ENCODE peak calls at places on chromosomes 6 and 20, in five cellular contexts. One of them, this sample, is unnamed.

GRCh38 chr6:159815410-159815809 is 15.3 kb downstream of the PNLDC1 start:
- DNase-seq in hippocampal formation: no peak
- DNase-seq in amygdala: no peak
- DNase-seq in psoas muscle: no peak
- DNase-seq in 8988T: no peak
- DNase-seq in this sample: no peak

GRCh38 chr6:56840467-56841371 is 114.2 kb upstream of the BEND6 start:
- DNase-seq in amygdala: no peak
- DNase-seq in psoas muscle: no peak
- DNase-seq in 8988T: no peak
- DNase-seq in hippocampal formation: peak
- DNase-seq in this sample: no peak

GRCh38 chr6:14792118-14792955 is 453.5 kb upstream of the JARID2 start:
- DNase-seq in 8988T: no peak
- DNase-seq in amygdala: no peak
- DNase-seq in hippocampal formation: no peak
- DNase-seq in psoas muscle: no peak
- DNase-seq in this sample: no peak

GRCh38 chr20:47648943-47649342 is 136.3 kb downstream of the SULF2 start:
- DNase-seq in 8988T: no peak
- DNase-seq in hippocampal formation: no peak
- DNase-seq in amygdala: no peak
- DNase-seq in psoas muscle: no peak
- DNase-seq in this sample: no peak

GRCh38 chr6:100175814-100176275 is 181.8 kb upstream of the MCHR2 start:
- DNase-seq in psoas muscle: no peak
- DNase-seq in hippocampal formation: no peak
- DNase-seq in 8988T: no peak
- DNase-seq in amygdala: no peak
- DNase-seq in this sample: no peak

GRCh38 chr6:153092082-153093013 is 38.7 kb downstream of the RGS17 start:
- DNase-seq in amygdala: no peak
- DNase-seq in psoas muscle: no peak
- DNase-seq in hippocampal formation: no peak
- DNase-seq in 8988T: no peak
- DNase-seq in this sample: no peak

GRCh38 chr20:23320317-23320716 is 30.3 kb upstream of the NXT1 start:
- DNase-seq in amygdala: no peak
- DNase-seq in 8988T: no peak
- DNase-seq in psoas muscle: no peak
- DNase-seq in hippocampal formation: no peak
- DNase-seq in this sample: no peak

GRCh38 chr20:60516442-60516841 is 558.2 kb downstream of the CDH26 start:
- DNase-seq in amygdala: no peak
- DNase-seq in psoas muscle: no peak
- DNase-seq in hippocampal formation: no peak
- DNase-seq in 8988T: no peak
- DNase-seq in this sample: no peak

GRCh38 chr6:699319-699718 is 6.4 kb upstream of the EXOC2 start:
- DNase-seq in hippocampal formation: no peak
- DNase-seq in amygdala: no peak
- DNase-seq in 8988T: no peak
- DNase-seq in psoas muscle: no peak
- DNase-seq in this sample: no peak

GRCh38 chr6:20965276-20965675 is 431.0 kb downstream of the CDKAL1 start:
- DNase-seq in 8988T: no peak
- DNase-seq in psoas muscle: no peak
- DNase-seq in hippocampal formation: no peak
- DNase-seq in amygdala: no peak
- DNase-seq in this sample: no peak

GRCh38 chr6:84685983-84686584 is 78.3 kb downstream of the TBX18 start:
- DNase-seq in amygdala: no peak
- DNase-seq in hippocampal formation: no peak
- DNase-seq in 8988T: no peak
- DNase-seq in psoas muscle: no peak
- DNase-seq in this sample: no peak

GRCh38 chr6:33694401-33694931 is 17.0 kb downstream of the UQCC2 start:
- DNase-seq in hippocampal formation: no peak
- DNase-seq in 8988T: no peak
- DNase-seq in psoas muscle: peak
- DNase-seq in amygdala: no peak
- DNase-seq in this sample: peak

GRCh38 chr20:1357921-1358671 is 29.2 kb upstream of the SDCBP2 start:
- DNase-seq in hippocampal formation: no peak
- DNase-seq in amygdala: no peak
- DNase-seq in psoas muscle: no peak
- DNase-seq in 8988T: no peak
- DNase-seq in this sample: no peak

GRCh38 chr20:58102252-58102651 is 126.2 kb downstream of the ANKRD60 start:
- DNase-seq in 8988T: no peak
- DNase-seq in hippocampal formation: no peak
- DNase-seq in psoas muscle: no peak
- DNase-seq in amygdala: no peak
- DNase-seq in this sample: no peak

GRCh38 chr6:153172815-153173214 is 41.7 kb upstream of the RGS17 start:
- DNase-seq in 8988T: no peak
- DNase-seq in amygdala: no peak
- DNase-seq in psoas muscle: no peak
- DNase-seq in hippocampal formation: no peak
- DNase-seq in this sample: no peak

GRCh38 chr20:884983-885952 is 30.9 kb downstream of the ANGPT4 start:
- DNase-seq in 8988T: no peak
- DNase-seq in hippocampal formation: no peak
- DNase-seq in amygdala: peak
- DNase-seq in psoas muscle: peak
- DNase-seq in this sample: no peak

GRCh38 chr6:105755885-105756284 is 330.3 kb upstream of the PRDM1 start:
- DNase-seq in 8988T: no peak
- DNase-seq in amygdala: no peak
- DNase-seq in hippocampal formation: no peak
- DNase-seq in psoas muscle: no peak
- DNase-seq in this sample: no peak

GRCh38 chr6:37684801-37685200 is 12.9 kb downstream of the MDGA1 start:
- DNase-seq in psoas muscle: no peak
- DNase-seq in amygdala: no peak
- DNase-seq in hippocampal formation: no peak
- DNase-seq in 8988T: no peak
- DNase-seq in this sample: no peak

GRCh38 chr6:135525550-135525949 is 28.0 kb upstream of the AHI1 start:
- DNase-seq in psoas muscle: no peak
- DNase-seq in 8988T: no peak
- DNase-seq in hippocampal formation: no peak
- DNase-seq in amygdala: no peak
- DNase-seq in this sample: no peak

GRCh38 chr6:130560231-130560630 is 194.4 kb downstream of the TMEM200A start:
- DNase-seq in 8988T: no peak
- DNase-seq in psoas muscle: no peak
- DNase-seq in amygdala: no peak
- DNase-seq in hippocampal formation: no peak
- DNase-seq in this sample: no peak

GRCh38 chr6:132020138-132020551 is 69.0 kb upstream of the CCN2 start:
- DNase-seq in amygdala: no peak
- DNase-seq in hippocampal formation: no peak
- DNase-seq in psoas muscle: peak
- DNase-seq in 8988T: no peak
- DNase-seq in this sample: no peak

GRCh38 chr6:99467509-99468106 is 42.5 kb upstream of the PNISR start:
- DNase-seq in psoas muscle: no peak
- DNase-seq in hippocampal formation: peak
- DNase-seq in amygdala: no peak
- DNase-seq in 8988T: no peak
- DNase-seq in this sample: no peak

GRCh38 chr6:7540595-7540994 is 876 bp upstream of the DSP start:
- DNase-seq in psoas muscle: no peak
- DNase-seq in hippocampal formation: no peak
- DNase-seq in 8988T: no peak
- DNase-seq in amygdala: no peak
- DNase-seq in this sample: no peak

GRCh38 chr6:110532401-110532800 is 56.0 kb upstream of the SLC22A16 start:
- DNase-seq in psoas muscle: no peak
- DNase-seq in hippocampal formation: peak
- DNase-seq in amygdala: no peak
- DNase-seq in 8988T: no peak
- DNase-seq in this sample: no peak

GRCh38 chr20:25692499-25692898 is 4.2 kb downstream of the ZNF337 start:
- DNase-seq in hippocampal formation: no peak
- DNase-seq in psoas muscle: no peak
- DNase-seq in amygdala: no peak
- DNase-seq in 8988T: no peak
- DNase-seq in this sample: no peak

This sample was measured in right lobe of liver.